ENCODE peak calls at places on chromosomes 5 and 9, in five cellular contexts. O is testis, B is A549, K is AG04450, X is spleen. U is an unnamed sample.

GRCh38 chr5:69004127-69004526 is 89.7 kb upstream of the SLC30A5 start:
- DNase-seq in O (no peak), B (no peak), K (no peak), X (no peak), U (no peak)

GRCh38 chr5:128097781-128098180 is 14.2 kb downstream of the SLC12A2 start:
- DNase-seq in O (no peak), B (no peak), K (no peak), X (no peak), U (no peak)

GRCh38 chr5:139014726-139015125 is 139.6 kb upstream of the LRRTM2 start:
- DNase-seq in O (no peak), B (peak), K (peak), X (no peak), U (peak)

GRCh38 chr5:148382961-148383360 is 797 bp upstream of the FBXO38 start:
- DNase-seq in O (no peak), B (no peak), K (no peak), X (no peak), U (peak)

GRCh38 chr9:99019523-99020331 is 76.0 kb downstream of the COL15A1 start:
- DNase-seq in O (no peak), B (peak), K (peak), X (no peak), U (no peak)

GRCh38 chr5:100902406-100903035 is 561 bp downstream of the ST8SIA4 start:
- DNase-seq in O (no peak), B (no peak), K (no peak), X (peak), U (peak)

GRCh38 chr5:126334755-126335154 is 88.5 kb upstream of the GRAMD2B start:
- DNase-seq in O (no peak), B (no peak), K (no peak), X (no peak), U (peak)

GRCh38 chr5:39370555-39371366 is 6.5 kb upstream of the C9 start:
- DNase-seq in O (no peak), B (no peak), K (no peak), X (no peak), U (peak)

GRCh38 chr5:5675511-5675910 is 253.0 kb downstream of the ICE1 start:
- DNase-seq in O (no peak), B (no peak), K (no peak), X (no peak), U (no peak)

GRCh38 chr5:51829691-51830090 is 446.4 kb downstream of the ISL1 start:
- DNase-seq in O (no peak), B (no peak), K (no peak), X (no peak), U (no peak)

GRCh38 chr5:153147891-153148623 is 342.4 kb upstream of the GRIA1 start:
- DNase-seq in O (peak), B (no peak), K (no peak), X (no peak), U (no peak)

GRCh38 chr5:180138214-180138975 is 66.8 kb upstream of the RNF130 start:
- DNase-seq in O (no peak), B (no peak), K (no peak), X (no peak), U (no peak)

GRCh38 chr5:142322747-142323479 is 1.9 kb downstream of the SPRY4 start:
- DNase-seq in O (no peak), B (no peak), K (no peak), X (no peak), U (peak)

GRCh38 chr5:142320851-142321560 is 3.8 kb downstream of the SPRY4 start:
- DNase-seq in O (no peak), B (no peak), K (no peak), X (no peak), U (peak)

GRCh38 chr5:142323480-142324376 is 1.1 kb downstream of the SPRY4 start:
- DNase-seq in O (no peak), B (peak), K (no peak), X (no peak), U (peak)

GRCh38 chr5:142320427-142320732 is 4.4 kb downstream of the SPRY4 start:
- DNase-seq in O (no peak), B (no peak), K (no peak), X (no peak), U (peak)

DNA sequence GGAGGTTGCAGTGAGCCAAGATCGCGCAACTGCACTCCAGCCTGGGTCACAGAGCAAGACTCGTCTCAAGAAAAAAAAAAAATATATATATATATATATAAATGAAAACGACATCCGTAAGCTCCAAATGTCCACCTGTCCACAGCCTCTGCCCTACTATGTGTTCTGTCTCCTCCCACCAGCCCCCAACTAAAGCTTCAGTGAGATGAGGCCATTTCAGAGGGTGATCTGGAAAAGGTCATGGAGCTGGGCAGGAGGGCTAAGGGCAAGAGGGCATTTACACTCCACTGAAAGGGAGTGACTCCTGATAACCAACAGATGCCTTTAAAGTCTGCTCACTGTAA is 2.4 kb downstream of the SPRY4 start:
- DNase-seq in O (no peak), B (no peak), K (no peak), X (no peak), U (no peak)
- H3K4me3 ChIP-seq in O (no peak), B (no peak), K (peak), X (no peak), U (peak)

GRCh38 chr5:172642046-172642409 is 965 bp downstream of the NEURL1B start:
- DNase-seq in O (no peak), B (no peak), K (no peak), X (no peak), U (no peak)
- H3K4me3 ChIP-seq in O (peak), B (peak), K (peak), X (no peak), U (peak)

GRCh38 chr5:80960531-80961375 is 590 bp downstream of the RASGRF2 start:
- DNase-seq in O (peak), B (peak), K (no peak), X (peak), U (peak)
- H3K4me3 ChIP-seq in O (peak), B (peak), K (peak), X (peak), U (peak)

GRCh38 chr5:175800656-175801081 is 70.7 kb upstream of the CPLX2 start:
- DNase-seq in O (no peak), B (no peak), K (no peak), X (no peak), U (no peak)

GRCh38 chr5:175798626-175799025 is 72.8 kb upstream of the CPLX2 start:
- DNase-seq in O (no peak), B (no peak), K (no peak), X (no peak), U (no peak)

GRCh38 chr5:175797521-175798038 is 73.8 kb upstream of the CPLX2 start:
- DNase-seq in O (peak), B (no peak), K (no peak), X (no peak), U (no peak)

GRCh38 chr5:175795959-175796358 is 75.4 kb upstream of the CPLX2 start:
- DNase-seq in O (no peak), B (no peak), K (no peak), X (no peak), U (no peak)

DNA sequence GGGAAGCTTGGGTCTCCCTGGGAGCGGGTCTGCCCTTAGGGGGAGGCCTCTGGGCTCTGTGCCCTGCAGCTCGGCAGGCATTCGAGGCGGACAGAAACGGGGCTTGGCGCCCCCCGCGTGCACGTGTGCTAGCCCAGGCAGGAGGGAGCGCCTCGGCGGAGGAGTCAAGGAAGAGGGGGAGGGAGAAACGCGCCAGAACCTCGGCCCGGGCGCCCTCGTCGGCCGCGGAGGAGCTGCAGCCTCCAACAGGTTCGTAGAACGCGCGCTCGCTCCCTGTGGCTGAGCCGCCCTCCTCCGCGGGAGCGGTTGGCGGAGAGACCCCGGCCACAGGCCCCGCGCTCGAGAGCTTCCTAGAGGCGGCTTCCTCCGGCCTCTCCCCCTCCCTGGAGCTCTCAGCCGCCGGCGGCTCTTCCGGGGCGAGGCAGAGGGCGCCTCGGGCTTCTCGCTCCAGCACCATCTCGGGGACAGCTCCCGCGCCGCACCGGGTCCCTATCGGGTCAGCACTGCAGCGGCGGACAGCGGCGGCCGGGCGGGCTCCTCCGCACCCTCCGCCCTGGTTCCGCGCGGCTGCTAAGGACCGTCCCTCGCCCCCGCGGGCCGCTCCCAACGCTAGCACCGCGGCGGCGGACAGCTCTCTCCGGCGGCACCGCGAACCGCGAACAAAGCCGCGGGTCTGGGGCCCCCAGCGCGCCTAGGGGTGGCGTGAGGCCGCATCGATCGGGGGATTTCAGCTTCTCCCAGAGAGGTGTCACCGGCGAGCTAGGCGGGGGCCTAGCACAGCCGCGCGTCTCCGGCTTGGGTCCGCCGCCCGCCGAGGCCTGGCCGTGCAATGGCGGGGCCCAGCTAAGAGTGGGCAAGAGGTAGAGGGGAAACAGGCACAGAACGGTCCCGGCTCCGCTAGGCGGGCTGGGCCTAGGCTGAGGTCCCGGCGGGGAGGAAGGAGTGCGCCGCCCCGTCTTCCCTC is 74.6 kb upstream of the CPLX2 start:
- DNase-seq in O (peak), B (peak), K (peak), X (peak), U (peak)
- H3K4me3 ChIP-seq in O (peak), B (peak), K (no peak), X (no peak), U (no peak)

GRCh38 chr5:176368726-176369125 is 3.4 kb downstream of the ARL10 start:
- DNase-seq in O (no peak), B (no peak), K (no peak), X (no peak), U (no peak)

GRCh38 chr5:176369934-176370711 is 4.8 kb downstream of the ARL10 start:
- DNase-seq in O (no peak), B (no peak), K (no peak), X (no peak), U (no peak)

GRCh38 chr5:176365663-176366574 is 632 bp downstream of the ARL10 start:
- DNase-seq in O (peak), B (no peak), K (no peak), X (peak), U (no peak)

GRCh38 chr5:176364765-176365662 is at the start of gene ARL10:
- DNase-seq in O (peak), B (no peak), K (no peak), X (peak), U (no peak)

DNA sequence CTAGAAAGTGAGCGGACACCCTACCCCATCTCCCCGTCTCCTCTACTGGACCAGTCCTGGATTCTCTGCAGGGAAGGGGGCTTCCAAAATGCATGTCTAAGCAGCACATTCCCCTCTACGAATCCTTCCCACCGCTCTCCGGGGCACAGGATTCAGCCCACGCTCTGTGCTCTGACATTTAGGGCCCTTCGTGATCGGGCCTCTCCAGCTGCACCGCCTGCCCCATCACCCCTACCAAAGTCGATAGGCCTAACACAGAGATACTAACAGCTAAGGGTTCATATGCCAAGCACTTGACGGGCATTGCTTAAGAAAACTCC is 1.2 kb downstream of the ARL10 start:
- DNase-seq in O (no peak), B (no peak), K (no peak), X (no peak), U (no peak)
- H3K4me3 ChIP-seq in O (peak), B (no peak), K (peak), X (no peak), U (no peak)